ENCODE peak calls at places on chromosomes 3 and 15, in five cellular contexts. S, Y, Q, A and R are unnamed samples.

GRCh38 chr3:99659032-99659431 is 20.6 kb downstream of the COL8A1 start:
- DNase-seq in S (peak), Y (peak), Q (no peak), A (no peak), R (peak)

GRCh38 chr3:178353292-178353814 is 182.9 kb upstream of the KCNMB2 start:
- DNase-seq in S (no peak), Y (peak), Q (no peak), A (no peak), R (peak)

GRCh38 chr15:40850576-40851112 is 6.8 kb downstream of the SPINT1 start:
- DNase-seq in S (no peak), Y (no peak), Q (no peak), A (no peak), R (no peak)

GRCh38 chr15:71069693-71070092 is 45.6 kb upstream of the THSD4 start:
- DNase-seq in S (no peak), Y (no peak), Q (no peak), A (no peak), R (no peak)

GRCh38 chr3:15753056-15753710 is 44.6 kb downstream of the ANKRD28 start:
- DNase-seq in S (peak), Y (peak), Q (peak), A (peak), R (no peak)

GRCh38 chr3:97720417-97720816 is 44.1 kb upstream of the ARL6 start:
- DNase-seq in S (peak), Y (peak), Q (no peak), A (no peak), R (no peak)

GRCh38 chr3:155323063-155323666 is 29.7 kb upstream of the STRIT1 start:
- DNase-seq in S (peak), Y (peak), Q (peak), A (peak), R (peak)

GRCh38 chr3:118818386-118818785 is 216.3 kb downstream of the IGSF11 start:
- DNase-seq in S (peak), Y (peak), Q (no peak), A (no peak), R (peak)

GRCh38 chr15:48481802-48482201 is 150.6 kb downstream of the DUT start:
- DNase-seq in S (no peak), Y (peak), Q (no peak), A (no peak), R (no peak)

GRCh38 chr15:65370885-65371284 is 6.9 kb downstream of the IGDCC3 start:
- DNase-seq in S (no peak), Y (no peak), Q (no peak), A (no peak), R (no peak)

GRCh38 chr3:124300416-124300815 is 308.5 kb upstream of the ROPN1 start:
- DNase-seq in S (no peak), Y (no peak), Q (no peak), A (peak), R (no peak)

GRCh38 chr3:51396401-51396800 is 5.3 kb downstream of the RBM15B start:
- DNase-seq in S (no peak), Y (no peak), Q (peak), A (no peak), R (no peak)

GRCh38 chr3:183178833-183179549 is 16.5 kb upstream of the LAMP3 start:
- DNase-seq in S (peak), Y (peak), Q (peak), A (peak), R (no peak)

GRCh38 chr3:72782521-72782920 is 65.7 kb downstream of the SHQ1 start:
- DNase-seq in S (no peak), Y (no peak), Q (no peak), A (no peak), R (no peak)

GRCh38 chr3:52712291-52713212 is 6.6 kb downstream of the SPCS1 start:
- DNase-seq in S (no peak), Y (no peak), Q (no peak), A (no peak), R (no peak)

GRCh38 chr3:58824285-58824684 is 157.7 kb upstream of the FAM3D start:
- DNase-seq in S (peak), Y (peak), Q (peak), A (peak), R (no peak)

GRCh38 chr3:49339593-49339946 is 283 bp downstream of the USP4 start:
- DNase-seq in S (no peak), Y (no peak), Q (no peak), A (peak), R (no peak)

GRCh38 chr3:116849261-116849688 is 139.7 kb downstream of the TUSC7 start:
- DNase-seq in S (no peak), Y (no peak), Q (no peak), A (no peak), R (no peak)

GRCh38 chr3:55662683-55663082 is 175.6 kb upstream of the WNT5A start:
- DNase-seq in S (peak), Y (peak), Q (no peak), A (no peak), R (no peak)

GRCh38 chr3:183328823-183329222 is 75.8 kb downstream of the B3GNT5 start:
- DNase-seq in S (peak), Y (peak), Q (no peak), A (no peak), R (no peak)

GRCh38 chr3:42518800-42519567 is 16.5 kb downstream of the VIPR1 start:
- DNase-seq in S (no peak), Y (no peak), Q (no peak), A (no peak), R (no peak)

GRCh38 chr3:38168151-38168987 is 3.0 kb downstream of the OXSR1 start:
- DNase-seq in S (peak), Y (peak), Q (no peak), A (no peak), R (no peak)

GRCh38 chr3:53161820-53162671 is 1.0 kb downstream of the PRKCD start:
- DNase-seq in S (peak), Y (no peak), Q (peak), A (peak), R (no peak)

GRCh38 chr3:73409405-73409804 is 215.3 kb downstream of the PDZRN3 start:
- DNase-seq in S (no peak), Y (peak), Q (no peak), A (no peak), R (peak)

GRCh38 chr15:40894689-40895308 is 549 bp downstream of the VPS18 start:
- DNase-seq in S (peak), Y (peak), Q (peak), A (peak), R (no peak)

GRCh38 chr3:119098620-119099222 is 47.2 kb upstream of the TEX55 start:
- DNase-seq in S (peak), Y (peak), Q (no peak), A (no peak), R (no peak)

GRCh38 chr3:175266993-175267960 is 408.1 kb downstream of the NAALADL2 start:
- DNase-seq in S (peak), Y (peak), Q (no peak), A (no peak), R (no peak)

GRCh38 chr3:127473244-127474024 is 117.1 kb downstream of the TPRA1 start:
- DNase-seq in S (peak), Y (no peak), Q (no peak), A (no peak), R (no peak)

GRCh38 chr3:151345854-151346253 is 16.5 kb upstream of the P2RY13 start:
- DNase-seq in S (no peak), Y (peak), Q (no peak), A (peak), R (peak)

GRCh38 chr3:4633078-4634004 is 140.2 kb downstream of the ITPR1 start:
- DNase-seq in S (peak), Y (peak), Q (no peak), A (no peak), R (peak)

GRCh38 chr3:43316783-43317460 is 30.6 kb downstream of the SNRK start:
- DNase-seq in S (peak), Y (no peak), Q (no peak), A (no peak), R (no peak)

GRCh38 chr3:151686257-151686656 is 47.5 kb upstream of the AADACL2 start:
- DNase-seq in S (peak), Y (no peak), Q (no peak), A (no peak), R (no peak)

GRCh38 chr3:31466016-31466415 is 66.7 kb upstream of the STT3B start:
- DNase-seq in S (no peak), Y (peak), Q (no peak), A (no peak), R (no peak)

GRCh38 chr3:183211390-183211789 is 41.7 kb upstream of the B3GNT5 start:
- DNase-seq in S (no peak), Y (no peak), Q (peak), A (no peak), R (no peak)

GRCh38 chr3:12659316-12660015 is 4.5 kb downstream of the RAF1 start:
- DNase-seq in S (no peak), Y (peak), Q (no peak), A (no peak), R (no peak)

GRCh38 chr3:55341502-55342031 is 145.5 kb downstream of the WNT5A start:
- DNase-seq in S (no peak), Y (no peak), Q (no peak), A (no peak), R (no peak)

GRCh38 chr3:166029507-166029906 is 192.3 kb upstream of the BCHE start:
- DNase-seq in S (no peak), Y (no peak), Q (no peak), A (no peak), R (no peak)

GRCh38 chr3:24149032-24149431 is 203.9 kb downstream of the NR1D2 start:
- DNase-seq in S (no peak), Y (no peak), Q (no peak), A (no peak), R (no peak)
- TF ChIP-seq CTCF in S (peak), Y (no peak), Q (no peak), A (no peak), R (no peak)

GRCh38 chr3:11621077-11621476 is 22.6 kb downstream of the VGLL4 start:
- DNase-seq in S (no peak), Y (no peak), Q (no peak), A (no peak), R (no peak)
- TF ChIP-seq CTCF in S (no peak), Y (no peak), Q (no peak), A (no peak), R (no peak)

GRCh38 chr3:133425898-133426297 is 26.0 kb downstream of the BFSP2 start:
- DNase-seq in S (no peak), Y (no peak), Q (no peak), A (no peak), R (no peak)
- TF ChIP-seq CTCF in S (no peak), Y (no peak), Q (no peak), A (no peak), R (no peak)

GRCh38 chr3:153162513-153163348 is 705 bp downstream of the RAP2B start:
- DNase-seq in S (no peak), Y (peak), Q (peak), A (peak), R (no peak)

GRCh38 chr3:153164009-153164550 is 2.1 kb downstream of the RAP2B start:
- DNase-seq in S (no peak), Y (no peak), Q (no peak), A (no peak), R (no peak)

GRCh38 chr3:153166206-153166605 is 4.2 kb downstream of the RAP2B start:
- DNase-seq in S (peak), Y (no peak), Q (no peak), A (no peak), R (no peak)

GRCh38 chr3:153163349-153164008 is 1.5 kb downstream of the RAP2B start:
- DNase-seq in S (no peak), Y (peak), Q (no peak), A (peak), R (no peak)

DNA sequence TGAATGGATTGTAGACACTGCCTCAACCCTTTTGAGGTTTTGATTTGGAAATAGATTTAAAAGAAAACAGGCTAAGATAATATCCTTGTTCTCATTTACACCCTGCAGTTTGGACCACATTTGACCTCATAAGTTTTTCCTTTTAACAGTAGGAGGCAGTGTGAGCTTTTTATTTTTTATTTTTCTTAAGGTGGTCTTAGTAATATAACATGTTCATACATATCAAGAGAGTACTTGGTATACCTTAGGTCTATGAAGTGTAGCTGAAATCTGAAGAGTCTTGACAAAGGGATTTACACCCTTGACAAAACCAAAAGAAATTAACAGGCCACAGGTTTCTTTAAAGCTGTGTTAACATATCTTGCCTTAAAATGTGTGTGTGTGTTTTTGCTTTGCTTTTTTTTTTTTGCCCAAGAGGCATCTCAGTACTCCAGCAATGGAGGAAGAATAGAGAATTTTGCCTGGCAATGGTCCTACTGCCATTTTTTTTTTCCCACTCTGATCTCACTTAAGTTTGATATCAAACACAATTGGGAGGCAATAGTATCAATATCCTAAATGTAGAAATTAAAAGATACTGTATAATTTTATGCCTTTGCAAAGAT is 3.3 kb downstream of the RAP2B start:
- DNase-seq in S (peak), Y (peak), Q (no peak), A (no peak), R (no peak)
- TF ChIP-seq CTCF in S (peak), Y (no peak), Q (no peak), A (peak), R (peak)

DNA sequence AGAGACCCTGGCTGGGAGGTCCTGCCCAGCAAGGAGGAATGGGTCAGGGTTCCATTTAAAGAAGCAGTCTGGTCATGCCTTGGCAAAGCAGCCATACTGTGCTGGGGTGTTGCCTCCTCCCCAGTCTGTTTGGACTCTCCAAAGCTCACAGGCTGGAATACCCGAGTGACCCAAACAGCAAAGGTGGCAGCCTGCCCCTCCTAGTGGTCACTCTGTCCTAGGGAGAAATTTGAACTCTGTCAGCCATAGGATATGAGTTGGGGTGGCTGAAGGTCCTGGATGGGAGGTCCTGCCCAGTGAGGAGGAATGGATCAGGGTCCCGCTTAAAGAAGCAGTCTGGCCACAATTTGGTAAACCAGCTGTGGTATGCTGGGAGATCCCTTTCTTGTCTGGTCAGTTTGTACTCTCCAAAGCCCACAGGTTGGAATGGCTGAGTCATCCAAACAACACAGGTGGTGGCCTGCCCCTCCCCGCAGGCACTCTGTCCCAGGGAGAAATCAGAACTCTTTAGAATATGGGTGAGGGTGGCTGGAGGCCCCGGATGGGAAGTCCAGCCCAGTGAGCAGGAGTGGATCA is 45.0 kb downstream of the CCR1 start:
- DNase-seq in S (peak), Y (no peak), Q (no peak), A (no peak), R (no peak)
- TF ChIP-seq CTCF in S (peak), Y (no peak), Q (no peak), A (no peak), R (no peak)

GRCh38 chr3:106331636-106332035 is 462.8 kb upstream of the CBLB start:
- DNase-seq in S (no peak), Y (no peak), Q (no peak), A (no peak), R (no peak)

GRCh38 chr3:106329505-106329904 is 460.7 kb upstream of the CBLB start:
- DNase-seq in S (no peak), Y (peak), Q (no peak), A (no peak), R (no peak)

GRCh38 chr3:106333911-106334618 is 465.3 kb upstream of the CBLB start:
- DNase-seq in S (peak), Y (peak), Q (no peak), A (no peak), R (no peak)

GRCh38 chr3:106332135-106332534 is 463.3 kb upstream of the CBLB start:
- DNase-seq in S (no peak), Y (no peak), Q (no peak), A (no peak), R (no peak)

GRCh38 chr3:106332884-106333283 is 464.1 kb upstream of the CBLB start:
- DNase-seq in S (peak), Y (peak), Q (no peak), A (no peak), R (no peak)
- TF ChIP-seq CTCF in S (no peak), Y (no peak), Q (no peak), A (no peak), R (no peak)

GRCh38 chr15:73965094-73965729 is 26.9 kb downstream of the STOML1 start:
- DNase-seq in S (no peak), Y (no peak), Q (no peak), A (no peak), R (no peak)
- TF ChIP-seq CTCF in S (no peak), Y (no peak), Q (no peak), A (no peak), R (no peak)

GRCh38 chr3:78737988-78738387 is 1029.8 kb downstream of the ROBO1 start:
- DNase-seq in S (peak), Y (no peak), Q (no peak), A (no peak), R (no peak)

GRCh38 chr3:78742041-78742440 is 1025.8 kb downstream of the ROBO1 start:
- DNase-seq in S (no peak), Y (no peak), Q (no peak), A (no peak), R (no peak)

GRCh38 chr3:78745847-78746246 is 1022.0 kb downstream of the ROBO1 start:
- DNase-seq in S (no peak), Y (no peak), Q (no peak), A (no peak), R (no peak)

GRCh38 chr3:78736863-78737262 is 1030.9 kb downstream of the ROBO1 start:
- DNase-seq in S (peak), Y (no peak), Q (no peak), A (no peak), R (peak)

DNA sequence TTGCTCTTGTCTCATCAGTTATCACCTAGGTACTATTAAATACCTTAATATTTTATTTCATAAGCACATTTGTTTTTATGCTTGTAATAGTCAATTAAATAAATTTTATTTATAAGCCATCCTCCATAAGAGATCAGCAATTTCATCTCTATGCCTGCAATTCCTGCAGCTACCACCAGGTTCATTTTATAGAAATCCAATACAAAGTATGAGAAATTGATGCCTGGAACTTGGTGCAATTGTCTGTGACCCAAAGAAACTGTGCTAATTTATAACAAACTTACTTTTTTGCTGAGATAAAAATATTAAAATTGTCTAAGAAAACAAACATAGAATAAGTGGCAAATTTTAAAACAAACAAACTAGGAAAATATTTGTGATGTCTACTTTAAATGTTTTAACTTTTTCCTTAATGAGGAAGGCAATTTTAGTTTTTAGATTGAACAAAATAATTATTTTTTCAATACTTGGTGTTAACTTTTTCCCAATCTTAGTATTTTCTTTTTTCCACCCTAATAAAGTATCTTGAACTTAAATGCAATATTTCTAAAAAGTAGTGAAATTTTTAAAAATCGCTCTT is 1026.6 kb downstream of the ROBO1 start:
- DNase-seq in S (no peak), Y (no peak), Q (no peak), A (no peak), R (no peak)
- TF ChIP-seq CTCF in S (no peak), Y (peak), Q (peak), A (peak), R (peak)

GRCh38 chr3:20046556-20046955 is 6.3 kb downstream of the KAT2B start:
- DNase-seq in S (no peak), Y (no peak), Q (no peak), A (no peak), R (no peak)
- TF ChIP-seq CTCF in S (no peak), Y (no peak), Q (no peak), A (no peak), R (no peak)

GRCh38 chr15:62277816-62278394 is 112.8 kb upstream of the C2CD4B start:
- DNase-seq in S (no peak), Y (no peak), Q (peak), A (no peak), R (no peak)
- TF ChIP-seq CTCF in S (no peak), Y (no peak), Q (peak), A (no peak), R (no peak)